ENCODE peak calls at places on chromosomes 7 and 10, in nine cellular contexts. One of them, this sample, is unnamed.

GRCh38 chr10:34489973-34490372 is 325.1 kb downstream of the PARD3 start:
- DNase-seq in transverse colon: no peak
- DNase-seq in K562: no peak
- DNase-seq in thoracic aorta: no peak
- DNase-seq in hepatocyte: peak; percentile 41
- DNase-seq in right atrium auricular region: no peak
- DNase-seq in vagina: no peak
- DNase-seq in brain microvascular endothelial cell: peak; percentile 44
- DNase-seq in Panc1: no peak
- DNase-seq in this sample: peak; percentile 52

GRCh38 chr10:46538723-46539426 is 17.6 kb downstream of the GPRIN2 start:
- DNase-seq in transverse colon: no peak
- DNase-seq in K562: no peak
- DNase-seq in thoracic aorta: no peak
- DNase-seq in hepatocyte: no peak
- DNase-seq in right atrium auricular region: no peak
- DNase-seq in vagina: no peak
- DNase-seq in brain microvascular endothelial cell: no peak
- DNase-seq in Panc1: no peak
- DNase-seq in this sample: no peak

GRCh38 chr7:79352323-79352722 is 101.1 kb downstream of the MAGI2 start:
- DNase-seq in transverse colon: no peak
- DNase-seq in K562: no peak
- DNase-seq in thoracic aorta: no peak
- DNase-seq in hepatocyte: no peak
- DNase-seq in right atrium auricular region: no peak
- DNase-seq in vagina: no peak
- DNase-seq in brain microvascular endothelial cell: no peak
- DNase-seq in Panc1: no peak
- DNase-seq in this sample: no peak

GRCh38 chr7:30206466-30206865 is 71.7 kb downstream of the MTURN start:
- DNase-seq in transverse colon: no peak
- DNase-seq in K562: no peak
- DNase-seq in thoracic aorta: no peak
- DNase-seq in hepatocyte: no peak
- DNase-seq in right atrium auricular region: no peak
- DNase-seq in vagina: peak; percentile 2
- DNase-seq in brain microvascular endothelial cell: peak; percentile 25
- DNase-seq in Panc1: no peak
- DNase-seq in this sample: no peak

GRCh38 chr7:106610996-106611886 is 49.7 kb downstream of the CCDC71L start:
- DNase-seq in transverse colon: no peak
- DNase-seq in K562: no peak
- DNase-seq in thoracic aorta: no peak
- DNase-seq in hepatocyte: no peak
- DNase-seq in right atrium auricular region: no peak
- DNase-seq in vagina: no peak
- DNase-seq in brain microvascular endothelial cell: no peak
- DNase-seq in Panc1: no peak
- DNase-seq in this sample: peak; percentile 87

GRCh38 chr10:80542053-80542452 is 4.4 kb downstream of the SH2D4B start:
- DNase-seq in transverse colon: no peak
- DNase-seq in K562: no peak
- DNase-seq in thoracic aorta: no peak
- DNase-seq in hepatocyte: no peak
- DNase-seq in right atrium auricular region: peak; percentile 49
- DNase-seq in vagina: no peak
- DNase-seq in brain microvascular endothelial cell: no peak
- DNase-seq in Panc1: no peak
- DNase-seq in this sample: peak; percentile 15

GRCh38 chr10:132793871-132794849 is 8.2 kb upstream of the NKX6-2 start:
- DNase-seq in transverse colon: no peak
- DNase-seq in K562: no peak
- DNase-seq in thoracic aorta: no peak
- DNase-seq in hepatocyte: no peak
- DNase-seq in right atrium auricular region: no peak
- DNase-seq in vagina: no peak
- DNase-seq in brain microvascular endothelial cell: no peak
- DNase-seq in Panc1: no peak
- DNase-seq in this sample: no peak

GRCh38 chr10:44853148-44853734 is 57.9 kb upstream of the TMEM72 start:
- DNase-seq in transverse colon: no peak
- DNase-seq in K562: no peak
- DNase-seq in thoracic aorta: no peak
- DNase-seq in hepatocyte: no peak
- DNase-seq in right atrium auricular region: peak; percentile 34
- DNase-seq in vagina: no peak
- DNase-seq in brain microvascular endothelial cell: no peak
- DNase-seq in Panc1: no peak
- DNase-seq in this sample: peak; percentile 67

GRCh38 chr10:66680886-66681285 is 244.9 kb upstream of the LRRTM3 start:
- DNase-seq in transverse colon: no peak
- DNase-seq in K562: no peak
- DNase-seq in thoracic aorta: no peak
- DNase-seq in hepatocyte: no peak
- DNase-seq in right atrium auricular region: no peak
- DNase-seq in vagina: no peak
- DNase-seq in brain microvascular endothelial cell: peak; percentile 64
- DNase-seq in Panc1: no peak
- DNase-seq in this sample: no peak

GRCh38 chr10:132392184-132392800 is 4.7 kb upstream of the PWWP2B start:
- DNase-seq in transverse colon: peak; percentile 0
- DNase-seq in K562: no peak
- DNase-seq in thoracic aorta: no peak
- DNase-seq in hepatocyte: no peak
- DNase-seq in right atrium auricular region: no peak
- DNase-seq in vagina: no peak
- DNase-seq in brain microvascular endothelial cell: no peak
- DNase-seq in Panc1: no peak
- DNase-seq in this sample: no peak

GRCh38 chr10:35375091-35375765 is 38.9 kb downstream of the CCNY start:
- DNase-seq in transverse colon: no peak
- DNase-seq in K562: no peak
- DNase-seq in thoracic aorta: no peak
- DNase-seq in hepatocyte: no peak
- DNase-seq in right atrium auricular region: no peak
- DNase-seq in vagina: no peak
- DNase-seq in brain microvascular endothelial cell: no peak
- DNase-seq in Panc1: no peak
- DNase-seq in this sample: no peak

GRCh38 chr7:47807756-47808155 is 140.5 kb downstream of the PKD1L1 start:
- DNase-seq in transverse colon: no peak
- DNase-seq in K562: no peak
- DNase-seq in thoracic aorta: no peak
- DNase-seq in hepatocyte: no peak
- DNase-seq in right atrium auricular region: no peak
- DNase-seq in vagina: no peak
- DNase-seq in brain microvascular endothelial cell: no peak
- DNase-seq in Panc1: no peak
- DNase-seq in this sample: no peak

GRCh38 chr7:101614098-101614938 is 14.8 kb downstream of the MYL10 start:
- DNase-seq in transverse colon: no peak
- DNase-seq in K562: no peak
- DNase-seq in thoracic aorta: peak; percentile 42
- DNase-seq in hepatocyte: no peak
- DNase-seq in right atrium auricular region: no peak
- DNase-seq in vagina: no peak
- DNase-seq in brain microvascular endothelial cell: no peak
- DNase-seq in Panc1: no peak
- DNase-seq in this sample: no peak

DNA sequence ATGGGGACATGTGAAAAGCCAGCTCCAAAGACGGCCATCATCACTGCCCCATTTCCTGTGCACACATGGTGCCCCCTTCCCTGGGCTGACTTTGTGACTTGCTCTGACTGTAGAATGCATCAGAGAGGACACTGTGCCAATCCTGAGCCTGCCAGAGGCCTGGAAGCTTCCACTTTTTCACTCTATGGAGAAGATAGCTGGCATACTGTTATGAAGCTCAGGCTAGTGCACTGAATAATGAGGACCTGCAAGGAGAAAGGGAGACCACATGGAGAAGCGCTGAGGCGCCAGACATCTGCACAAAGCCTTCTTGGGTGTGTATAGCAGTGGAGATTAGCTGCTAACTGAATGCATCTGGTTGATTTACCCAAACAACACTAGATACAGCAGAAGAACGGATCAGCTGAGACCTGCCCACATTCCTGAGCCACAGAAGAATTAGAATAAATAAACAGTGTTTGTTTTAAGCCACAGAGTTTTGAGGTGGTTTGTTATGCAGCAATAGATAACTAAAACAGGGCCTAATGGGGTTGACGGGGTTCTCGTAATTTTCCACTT is 58.9 kb upstream of the C10orf90 start:
- DNase-seq in transverse colon: no peak
- DNase-seq in K562: no peak
- DNase-seq in thoracic aorta: no peak
- DNase-seq in hepatocyte: no peak
- DNase-seq in right atrium auricular region: no peak
- DNase-seq in vagina: peak; percentile 34
- DNase-seq in brain microvascular endothelial cell: no peak
- DNase-seq in Panc1: no peak
- DNase-seq in this sample: no peak
- H3K27ac ChIP-seq in transverse colon: no peak overlapping the region
- H3K27ac ChIP-seq in K562: no peak overlapping the region
- H3K27ac ChIP-seq in thoracic aorta: no peak overlapping the region
- H3K27ac ChIP-seq in hepatocyte: no peak overlapping the region
- H3K27ac ChIP-seq in right atrium auricular region: no peak overlapping the region
- H3K27ac ChIP-seq in vagina: no peak overlapping the region
- H3K27ac ChIP-seq in brain microvascular endothelial cell: no peak overlapping the region
- H3K27ac ChIP-seq in Panc1: no peak overlapping the region
- H3K27ac ChIP-seq in this sample: no peak overlapping the region

GRCh38 chr10:21733710-21734109 is 199.7 kb downstream of the MLLT10 start:
- DNase-seq in transverse colon: no peak
- DNase-seq in K562: no peak
- DNase-seq in thoracic aorta: no peak
- DNase-seq in hepatocyte: no peak
- DNase-seq in right atrium auricular region: no peak
- DNase-seq in vagina: no peak
- DNase-seq in brain microvascular endothelial cell: no peak
- DNase-seq in Panc1: no peak
- DNase-seq in this sample: peak; percentile 51

GRCh38 chr10:21732067-21732772 is 198.2 kb downstream of the MLLT10 start:
- DNase-seq in transverse colon: peak; percentile 26
- DNase-seq in K562: peak; percentile 74
- DNase-seq in thoracic aorta: no peak
- DNase-seq in hepatocyte: peak; percentile 84
- DNase-seq in right atrium auricular region: no peak
- DNase-seq in vagina: no peak
- DNase-seq in brain microvascular endothelial cell: peak; percentile 39
- DNase-seq in Panc1: no peak
- DNase-seq in this sample: peak; percentile 90

GRCh38 chr10:21740989-21741388 is 207.0 kb downstream of the MLLT10 start:
- DNase-seq in transverse colon: no peak
- DNase-seq in K562: no peak
- DNase-seq in thoracic aorta: no peak
- DNase-seq in hepatocyte: no peak
- DNase-seq in right atrium auricular region: no peak
- DNase-seq in vagina: no peak
- DNase-seq in brain microvascular endothelial cell: no peak
- DNase-seq in Panc1: no peak
- DNase-seq in this sample: no peak

GRCh38 chr10:21742740-21743412 is 208.8 kb downstream of the MLLT10 start:
- DNase-seq in transverse colon: no peak
- DNase-seq in K562: no peak
- DNase-seq in thoracic aorta: no peak
- DNase-seq in hepatocyte: no peak
- DNase-seq in right atrium auricular region: no peak
- DNase-seq in vagina: no peak
- DNase-seq in brain microvascular endothelial cell: no peak
- DNase-seq in Panc1: no peak
- DNase-seq in this sample: no peak

GRCh38 chr10:21737061-21737460 is 203.0 kb downstream of the MLLT10 start:
- DNase-seq in transverse colon: no peak
- DNase-seq in K562: no peak
- DNase-seq in thoracic aorta: no peak
- DNase-seq in hepatocyte: no peak
- DNase-seq in right atrium auricular region: no peak
- DNase-seq in vagina: no peak
- DNase-seq in brain microvascular endothelial cell: no peak
- DNase-seq in Panc1: no peak
- DNase-seq in this sample: no peak
- H3K36me3 ChIP-seq in transverse colon: no peaks in the 10 kb centered on the region
- H3K36me3 ChIP-seq in K562: peaks cover 94% of the 10 kb centered on the region
- H3K36me3 ChIP-seq in thoracic aorta: peaks cover 19% of the 10 kb centered on the region
- H3K36me3 ChIP-seq in hepatocyte: no peaks in the 10 kb centered on the region
- H3K36me3 ChIP-seq in right atrium auricular region: peaks cover 33% of the 10 kb centered on the region
- H3K36me3 ChIP-seq in vagina: no peaks in the 10 kb centered on the region
- H3K36me3 ChIP-seq in brain microvascular endothelial cell: peaks cover 22% of the 10 kb centered on the region
- H3K36me3 ChIP-seq in Panc1: peaks cover 21% of the 10 kb centered on the region
- H3K36me3 ChIP-seq in this sample: peaks cover 33% of the 10 kb centered on the region

GRCh38 chr7:156577645-156578577 is 62.7 kb upstream of the RNF32 start:
- DNase-seq in transverse colon: no peak
- DNase-seq in K562: no peak
- DNase-seq in thoracic aorta: no peak
- DNase-seq in hepatocyte: no peak
- DNase-seq in right atrium auricular region: no peak
- DNase-seq in vagina: no peak
- DNase-seq in brain microvascular endothelial cell: no peak
- DNase-seq in Panc1: no peak
- DNase-seq in this sample: no peak

GRCh38 chr7:156579566-156579965 is 61.0 kb upstream of the RNF32 start:
- DNase-seq in transverse colon: no peak
- DNase-seq in K562: no peak
- DNase-seq in thoracic aorta: no peak
- DNase-seq in hepatocyte: no peak
- DNase-seq in right atrium auricular region: no peak
- DNase-seq in vagina: no peak
- DNase-seq in brain microvascular endothelial cell: no peak
- DNase-seq in Panc1: no peak
- DNase-seq in this sample: no peak

GRCh38 chr7:156578978-156579430 is 61.6 kb upstream of the RNF32 start:
- DNase-seq in transverse colon: no peak
- DNase-seq in K562: no peak
- DNase-seq in thoracic aorta: no peak
- DNase-seq in hepatocyte: no peak
- DNase-seq in right atrium auricular region: no peak
- DNase-seq in vagina: no peak
- DNase-seq in brain microvascular endothelial cell: no peak
- DNase-seq in Panc1: no peak
- DNase-seq in this sample: no peak

GRCh38 chr7:156578578-156578940 is 62.0 kb upstream of the RNF32 start:
- DNase-seq in transverse colon: no peak
- DNase-seq in K562: no peak
- DNase-seq in thoracic aorta: no peak
- DNase-seq in hepatocyte: no peak
- DNase-seq in right atrium auricular region: no peak
- DNase-seq in vagina: no peak
- DNase-seq in brain microvascular endothelial cell: no peak
- DNase-seq in Panc1: no peak
- DNase-seq in this sample: no peak

GRCh38 chr7:156580036-156580435 is 60.5 kb upstream of the RNF32 start:
- DNase-seq in transverse colon: no peak
- DNase-seq in K562: no peak
- DNase-seq in thoracic aorta: no peak
- DNase-seq in hepatocyte: no peak
- DNase-seq in right atrium auricular region: no peak
- DNase-seq in vagina: no peak
- DNase-seq in brain microvascular endothelial cell: no peak
- DNase-seq in Panc1: no peak
- DNase-seq in this sample: no peak
- H3K27ac ChIP-seq in transverse colon: no peak overlapping the region
- H3K27ac ChIP-seq in K562: no peak overlapping the region
- H3K27ac ChIP-seq in thoracic aorta: no peak overlapping the region
- H3K27ac ChIP-seq in hepatocyte: no peak overlapping the region
- H3K27ac ChIP-seq in right atrium auricular region: no peak overlapping the region
- H3K27ac ChIP-seq in vagina: no peak overlapping the region
- H3K27ac ChIP-seq in brain microvascular endothelial cell: no peak overlapping the region
- H3K27ac ChIP-seq in Panc1: no peak overlapping the region
- H3K27ac ChIP-seq in this sample: no peak overlapping the region

GRCh38 chr10:130185591-130185990 is 49.4 kb downstream of the GLRX3 start:
- DNase-seq in transverse colon: no peak
- DNase-seq in K562: no peak
- DNase-seq in thoracic aorta: no peak
- DNase-seq in hepatocyte: no peak
- DNase-seq in right atrium auricular region: no peak
- DNase-seq in vagina: no peak
- DNase-seq in brain microvascular endothelial cell: no peak
- DNase-seq in Panc1: no peak
- DNase-seq in this sample: no peak
- H3K36me3 ChIP-seq in transverse colon: no peaks in the 10 kb centered on the region
- H3K36me3 ChIP-seq in K562: peaks cover 63% of the 10 kb centered on the region
- H3K36me3 ChIP-seq in thoracic aorta: peaks cover 28% of the 10 kb centered on the region
- H3K36me3 ChIP-seq in hepatocyte: peaks cover under 1% of the 10 kb centered on the region
- H3K36me3 ChIP-seq in right atrium auricular region: peaks cover 48% of the 10 kb centered on the region
- H3K36me3 ChIP-seq in vagina: no peaks in the 10 kb centered on the region
- H3K36me3 ChIP-seq in brain microvascular endothelial cell: peaks cover 43% of the 10 kb centered on the region
- H3K36me3 ChIP-seq in Panc1: peaks cover 9% of the 10 kb centered on the region
- H3K36me3 ChIP-seq in this sample: peaks cover 30% of the 10 kb centered on the region

This sample was measured in cardiac muscle cell.